ENCODE peak calls at places on chromosomes 4 and X, in four cellular contexts. Y is HepG2, L is SK-N-SH, S is GM12878. D is an unnamed sample.

GRCh38 chrX:39582091-39582490 is 515.7 kb downstream of the BCOR start:
- DNase-seq in S (no peak), L (no peak), Y (no peak), D (peak; percentile 11)

GRCh38 chr4:169640261-169640880 is 20.0 kb downstream of the CLCN3 start:
- DNase-seq in S (no peak), Y (no peak), L (no peak), D (no peak)

GRCh38 chr4:144645102-144645469 is 870 bp upstream of the HHIP start:
- DNase-seq in S (no peak), Y (no peak), L (peak; percentile 17), D (no peak)

GRCh38 chrX:45735571-45735970 is 534.9 kb upstream of the DIPK2B start:
- DNase-seq in L (no peak), Y (no peak), S (no peak), D (no peak)

GRCh38 chrX:150405576-150405975 is 42.5 kb downstream of the MAMLD1 start:
- DNase-seq in Y (no peak), L (no peak), S (no peak), D (peak; percentile 4)

GRCh38 chr4:159045321-159045720 is 57.6 kb upstream of the RAPGEF2 start:
- DNase-seq in S (no peak), Y (no peak), L (no peak), D (no peak)

GRCh38 chrX:116239944-116240391 is 69.4 kb downstream of the AGTR2 start:
- DNase-seq in S (no peak), Y (no peak), L (no peak), D (no peak)

GRCh38 chr4:3227878-3228675 is 20.9 kb upstream of the MSANTD1 start:
- DNase-seq in Y (no peak), L (no peak), S (no peak), D (no peak)

GRCh38 chrX:129876734-129877395 is 29.1 kb upstream of the UTP14A start:
- DNase-seq in L (no peak), S (no peak), Y (peak; percentile 78), D (peak; percentile 42)

GRCh38 chr4:115082633-115083032 is 30.8 kb downstream of the NDST4 start:
- DNase-seq in Y (no peak), L (no peak), S (no peak), D (no peak)

GRCh38 chr4:166324321-166324720 is 451.3 kb downstream of the TLL1 start:
- DNase-seq in Y (peak; percentile 38), S (no peak), L (peak; percentile 3), D (no peak)

GRCh38 chr4:128847074-128847724 is 37.7 kb downstream of the JADE1 start:
- DNase-seq in S (no peak), L (no peak), Y (no peak), D (no peak)

GRCh38 chrX:74232859-74233258 is 71.1 kb upstream of the ZCCHC13 start:
- DNase-seq in Y (peak; percentile 27), L (peak; percentile 5), S (no peak), D (peak; percentile 43)
- TF ChIP-seq PBX3 in Y (no peak), L (no peak), S (no peak), D (no peak)

GRCh38 chr4:6507345-6507744 is 34.9 kb upstream of the PPP2R2C start:
- DNase-seq in S (no peak), Y (no peak), L (no peak), D (no peak)

GRCh38 chr4:6513678-6514077 is 41.3 kb upstream of the PPP2R2C start:
- DNase-seq in S (no peak), Y (no peak), L (no peak), D (no peak)

GRCh38 chr4:6506616-6507140 is 34.3 kb upstream of the PPP2R2C start:
- DNase-seq in S (no peak), L (no peak), Y (no peak), D (no peak)

GRCh38 chr4:6504900-6505496 is 32.6 kb upstream of the PPP2R2C start:
- DNase-seq in S (no peak), Y (no peak), L (no peak), D (no peak)

GRCh38 chr4:6509587-6509986 is 37.2 kb upstream of the PPP2R2C start:
- DNase-seq in Y (no peak), S (no peak), L (no peak), D (peak; percentile 21)
- TF ChIP-seq SMC3 in Y (no peak), S (no peak), L (no peak), D (no peak)

DNA sequence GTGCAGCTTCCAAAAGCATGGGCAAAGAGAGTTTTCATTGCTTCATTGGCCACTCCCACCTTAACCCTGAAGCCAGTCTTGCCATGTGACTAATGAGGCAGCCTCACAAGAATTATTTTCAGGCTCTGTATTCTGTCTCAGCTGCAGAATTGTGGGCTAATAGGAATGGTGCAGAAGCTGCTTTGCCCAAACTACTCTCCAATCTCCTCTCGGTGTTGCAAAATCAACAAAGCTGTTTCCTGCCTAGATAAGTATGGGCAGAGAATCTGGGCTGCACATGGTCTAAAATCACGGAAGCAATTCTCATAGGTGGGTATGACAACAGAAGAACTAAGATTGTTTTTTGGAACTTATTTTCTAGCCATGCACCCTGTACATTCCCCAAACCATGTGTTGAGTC is 31.4 kb downstream of the PPP1R2C start:
- DNase-seq in S (no peak), L (no peak), Y (no peak), D (no peak)
- TF ChIP-seq PBX3 in S (no peak), L (no peak), Y (no peak), D (no peak)

GRCh38 chr4:184899261-184900134 is 73.7 kb upstream of the ACSL1 start:
- DNase-seq in Y (no peak), L (no peak), S (no peak), D (no peak)
- TF ChIP-seq SMC3 in Y (no peak), L (no peak), S (no peak), D (no peak)

GRCh38 chr4:87465739-87466366 is 43.5 kb downstream of the NUDT9 start:
- DNase-seq in S (peak; percentile 9), L (peak; percentile 41), Y (peak; percentile 45), D (peak; percentile 54)
- TF ChIP-seq PBX3 in S (no peak), L (no peak), Y (no peak), D (no peak)

DNA sequence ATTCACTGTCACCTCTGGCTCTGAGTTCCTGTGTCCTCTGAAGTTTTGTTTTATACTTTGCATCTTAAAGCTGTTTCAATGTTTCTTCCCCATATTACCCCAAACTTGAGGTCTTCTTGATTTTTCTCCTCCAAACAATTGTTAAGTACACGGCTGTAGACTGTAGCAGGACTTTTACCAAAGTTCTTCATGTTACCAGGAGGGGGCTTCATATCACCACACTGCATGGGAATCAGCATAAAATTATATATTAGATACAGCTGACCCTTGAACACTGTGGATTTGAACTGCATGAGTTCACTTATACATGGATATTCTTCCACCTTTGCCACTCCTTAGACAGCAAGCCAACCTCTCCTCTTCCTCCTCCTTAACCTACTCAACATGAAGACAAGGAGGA is 56.6 kb downstream of the SPATA18 start:
- DNase-seq in L (no peak), S (no peak), Y (no peak), D (no peak)
- TF ChIP-seq SMC3 in L (no peak), S (no peak), Y (no peak), D (no peak)

GRCh38 chr4:8261851-8262535 is 7.6 kb upstream of the HTRA3 start:
- DNase-seq in Y (no peak), L (no peak), S (no peak), D (no peak)

GRCh38 chr4:8259743-8260430 is 9.7 kb upstream of the HTRA3 start:
- DNase-seq in S (no peak), Y (no peak), L (no peak), D (no peak)

GRCh38 chr4:8262637-8263322 is 6.8 kb upstream of the HTRA3 start:
- DNase-seq in S (no peak), L (no peak), Y (no peak), D (no peak)

GRCh38 chr4:8258813-8259212 is 10.7 kb upstream of the HTRA3 start:
- DNase-seq in L (no peak), Y (no peak), S (no peak), D (no peak)

DNA sequence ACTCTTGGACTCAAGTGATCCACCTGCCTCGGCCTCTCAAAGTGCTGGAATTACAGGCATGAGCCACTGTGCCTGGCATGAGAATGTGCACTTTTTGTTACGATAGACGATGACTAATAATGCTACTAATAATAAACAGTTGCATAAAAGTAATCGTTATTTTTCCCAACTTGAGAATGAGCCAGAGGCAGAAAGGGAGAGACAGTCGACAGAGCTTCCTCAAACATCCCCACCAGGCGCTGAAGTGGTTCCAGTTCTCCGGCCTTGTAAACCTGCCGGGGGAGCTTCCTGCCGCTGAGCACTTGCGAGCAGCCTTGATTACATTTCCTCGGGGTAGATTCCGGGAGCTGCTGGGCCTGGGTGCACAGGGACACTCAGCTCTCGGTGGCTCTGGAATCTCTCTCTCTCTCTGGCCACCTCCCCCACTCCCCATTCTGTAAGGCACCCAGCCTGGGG is 8.9 kb upstream of the HTRA3 start:
- DNase-seq in L (peak; percentile 74), S (no peak), Y (no peak), D (no peak)
- TF ChIP-seq PBX3 in L (no peak), S (no peak), Y (no peak), D (no peak)